ENCODE peak calls at places on chromosomes 13 and 19, in four cellular contexts. One of them, this sample, is unnamed.
A peak's percentile ranks its signal among the peaks of the same experiment; 100 is the strongest.

GRCh38 chr19:6216996-6217751 is 62.6 kb downstream of the MLLT1 start:
- DNase-seq in NCI-H1105: peak; percentile 13
- DNase-seq in HCT116: no peak
- DNase-seq in adrenal gland: no peak
- DNase-seq in this sample: peak; percentile 97

GRCh38 chr13:51364404-51365008 is 25.0 kb downstream of the SERPINE3 start:
- DNase-seq in HCT116: no peak
- DNase-seq in adrenal gland: no peak
- DNase-seq in NCI-H1105: no peak
- DNase-seq in this sample: no peak

GRCh38 chr13:110815471-110816204 is 99.2 kb downstream of the ANKRD10 start:
- DNase-seq in HCT116: no peak
- DNase-seq in NCI-H1105: no peak
- DNase-seq in adrenal gland: no peak
- DNase-seq in this sample: no peak

GRCh38 chr13:89627991-89628390 is 1719.5 kb upstream of the MIR17HG start:
- DNase-seq in adrenal gland: no peak
- DNase-seq in NCI-H1105: no peak
- DNase-seq in HCT116: no peak
- DNase-seq in this sample: no peak

GRCh38 chr19:1321539-1321938 is 35.9 kb downstream of the EFNA2 start:
- DNase-seq in HCT116: no peak
- DNase-seq in adrenal gland: no peak
- DNase-seq in NCI-H1105: no peak
- DNase-seq in this sample: no peak

GRCh38 chr19:39127812-39128510 is 2.4 kb downstream of the PAK4 start:
- DNase-seq in adrenal gland: no peak
- DNase-seq in HCT116: no peak
- DNase-seq in NCI-H1105: peak; percentile 65
- DNase-seq in this sample: peak; percentile 93

GRCh38 chr19:30852168-30852567 is 480.0 kb downstream of the ZNF536 start:
- DNase-seq in adrenal gland: peak; percentile 4
- DNase-seq in HCT116: no peak
- DNase-seq in NCI-H1105: no peak
- DNase-seq in this sample: no peak

GRCh38 chr19:41023193-41023592 is 32.1 kb downstream of the CYP2B6 start:
- DNase-seq in NCI-H1105: no peak
- DNase-seq in HCT116: no peak
- DNase-seq in adrenal gland: peak; percentile 21
- DNase-seq in this sample: no peak

GRCh38 chr13:42011601-42012401 is 36.6 kb upstream of the DGKH start:
- DNase-seq in NCI-H1105: no peak
- DNase-seq in HCT116: no peak
- DNase-seq in adrenal gland: no peak
- DNase-seq in this sample: peak; percentile 8

GRCh38 chr19:33279430-33280350 is 22.6 kb downstream of the CEBPA start:
- DNase-seq in adrenal gland: no peak
- DNase-seq in HCT116: no peak
- DNase-seq in NCI-H1105: no peak
- DNase-seq in this sample: no peak

GRCh38 chr19:3275068-3275582 is 50.7 kb downstream of the CELF5 start:
- DNase-seq in NCI-H1105: peak; percentile 75
- DNase-seq in adrenal gland: no peak
- DNase-seq in HCT116: peak; percentile 36
- DNase-seq in this sample: no peak

GRCh38 chr19:29325241-29325975 is 112.5 kb upstream of the UQCRFS1 start:
- DNase-seq in NCI-H1105: no peak
- DNase-seq in HCT116: no peak
- DNase-seq in adrenal gland: no peak
- DNase-seq in this sample: no peak

GRCh38 chr19:743168-743687 is 7.7 kb upstream of the MISP start:
- DNase-seq in NCI-H1105: peak; percentile 68
- DNase-seq in HCT116: no peak
- DNase-seq in adrenal gland: no peak
- DNase-seq in this sample: peak; percentile 100

GRCh38 chr19:18507021-18507726 is 14.7 kb downstream of the ELL start:
- DNase-seq in NCI-H1105: no peak
- DNase-seq in HCT116: no peak
- DNase-seq in adrenal gland: peak; percentile 80
- DNase-seq in this sample: no peak

GRCh38 chr19:38842439-38843174 is 7.2 kb downstream of the HNRNPL start:
- DNase-seq in adrenal gland: no peak
- DNase-seq in NCI-H1105: no peak
- DNase-seq in HCT116: no peak
- DNase-seq in this sample: peak; percentile 15

GRCh38 chr19:18249834-18250233 is 23.6 kb upstream of the PDE4C start:
- DNase-seq in adrenal gland: no peak
- DNase-seq in NCI-H1105: no peak
- DNase-seq in HCT116: no peak
- DNase-seq in this sample: no peak

This sample was measured in thyroid gland.